ENCODE peak calls at places on chromosomes 11 and 22, in ten cellular contexts. One of them, this sample, is unnamed.

GRCh38 chr11:58575377-58576020 is at the start of gene LPXN:
- DNase-seq in foreskin fibroblast: peak; percentile 75
- DNase-seq in fibroblast of lung: peak; percentile 82
- DNase-seq in IMR-90: peak; percentile 63
- DNase-seq in astrocyte: peak; percentile 73
- DNase-seq in heart right ventricle: no peak
- DNase-seq in body of pancreas: no peak
- DNase-seq in HL-60: peak; percentile 86
- DNase-seq in right atrium auricular region: no peak
- DNase-seq in neural progenitor cell: no peak
- DNase-seq in this sample: peak; percentile 78

GRCh38 chr22:32841175-32841574 is 39.7 kb downstream of the TIMP3 start:
- DNase-seq in neural progenitor cell: no peak
- DNase-seq in right atrium auricular region: no peak
- DNase-seq in body of pancreas: no peak
- DNase-seq in heart right ventricle: no peak
- DNase-seq in foreskin fibroblast: no peak
- DNase-seq in fibroblast of lung: no peak
- DNase-seq in IMR-90: no peak
- DNase-seq in astrocyte: no peak
- DNase-seq in HL-60: no peak
- DNase-seq in this sample: no peak

GRCh38 chr11:129884581-129884980 is 10.8 kb downstream of the NFRKB start:
- DNase-seq in IMR-90: no peak
- DNase-seq in HL-60: no peak
- DNase-seq in neural progenitor cell: no peak
- DNase-seq in body of pancreas: no peak
- DNase-seq in fibroblast of lung: no peak
- DNase-seq in foreskin fibroblast: no peak
- DNase-seq in right atrium auricular region: no peak
- DNase-seq in astrocyte: no peak
- DNase-seq in heart right ventricle: no peak
- DNase-seq in this sample: no peak

GRCh38 chr11:25562417-25562816 is 769.5 kb upstream of the ANO3 start:
- DNase-seq in foreskin fibroblast: no peak
- DNase-seq in body of pancreas: no peak
- DNase-seq in fibroblast of lung: peak; percentile 1
- DNase-seq in right atrium auricular region: peak; percentile 58
- DNase-seq in astrocyte: no peak
- DNase-seq in heart right ventricle: peak; percentile 19
- DNase-seq in HL-60: no peak
- DNase-seq in IMR-90: no peak
- DNase-seq in neural progenitor cell: no peak
- DNase-seq in this sample: no peak

GRCh38 chr11:120645639-120646038 is 134.1 kb downstream of the GRIK4 start:
- DNase-seq in IMR-90: no peak
- DNase-seq in body of pancreas: no peak
- DNase-seq in fibroblast of lung: no peak
- DNase-seq in foreskin fibroblast: no peak
- DNase-seq in neural progenitor cell: peak; percentile 78
- DNase-seq in astrocyte: no peak
- DNase-seq in right atrium auricular region: no peak
- DNase-seq in heart right ventricle: no peak
- DNase-seq in HL-60: no peak
- DNase-seq in this sample: no peak

GRCh38 chr22:36017661-36018091 is 10.9 kb downstream of the RBFOX2 start:
- DNase-seq in heart right ventricle: no peak
- DNase-seq in fibroblast of lung: no peak
- DNase-seq in IMR-90: no peak
- DNase-seq in HL-60: no peak
- DNase-seq in right atrium auricular region: no peak
- DNase-seq in neural progenitor cell: no peak
- DNase-seq in foreskin fibroblast: peak; percentile 23
- DNase-seq in astrocyte: no peak
- DNase-seq in body of pancreas: no peak
- DNase-seq in this sample: no peak

GRCh38 chr11:101127348-101127698 is 2.3 kb downstream of the PGR start:
- DNase-seq in body of pancreas: peak; percentile 11
- DNase-seq in heart right ventricle: peak; percentile 11
- DNase-seq in neural progenitor cell: peak; percentile 64
- DNase-seq in right atrium auricular region: no peak
- DNase-seq in IMR-90: no peak
- DNase-seq in astrocyte: no peak
- DNase-seq in foreskin fibroblast: peak; percentile 4
- DNase-seq in fibroblast of lung: no peak
- DNase-seq in HL-60: no peak
- DNase-seq in this sample: no peak

GRCh38 chr11:127627629-127628462 is 627.3 kb upstream of the KIRREL3 start:
- DNase-seq in HL-60: no peak
- DNase-seq in body of pancreas: peak; percentile 60
- DNase-seq in right atrium auricular region: no peak
- DNase-seq in IMR-90: peak; percentile 4
- DNase-seq in heart right ventricle: no peak
- DNase-seq in foreskin fibroblast: no peak
- DNase-seq in astrocyte: peak; percentile 20
- DNase-seq in fibroblast of lung: peak; percentile 48
- DNase-seq in neural progenitor cell: no peak
- DNase-seq in this sample: no peak

GRCh38 chr11:74288161-74288560 is 23.3 kb downstream of the P4HA3 start:
- DNase-seq in fibroblast of lung: peak; percentile 98
- DNase-seq in right atrium auricular region: no peak
- DNase-seq in foreskin fibroblast: peak; percentile 94
- DNase-seq in neural progenitor cell: no peak
- DNase-seq in IMR-90: peak; percentile 99
- DNase-seq in heart right ventricle: no peak
- DNase-seq in HL-60: no peak
- DNase-seq in body of pancreas: no peak
- DNase-seq in astrocyte: peak; percentile 98
- DNase-seq in this sample: no peak

DNA sequence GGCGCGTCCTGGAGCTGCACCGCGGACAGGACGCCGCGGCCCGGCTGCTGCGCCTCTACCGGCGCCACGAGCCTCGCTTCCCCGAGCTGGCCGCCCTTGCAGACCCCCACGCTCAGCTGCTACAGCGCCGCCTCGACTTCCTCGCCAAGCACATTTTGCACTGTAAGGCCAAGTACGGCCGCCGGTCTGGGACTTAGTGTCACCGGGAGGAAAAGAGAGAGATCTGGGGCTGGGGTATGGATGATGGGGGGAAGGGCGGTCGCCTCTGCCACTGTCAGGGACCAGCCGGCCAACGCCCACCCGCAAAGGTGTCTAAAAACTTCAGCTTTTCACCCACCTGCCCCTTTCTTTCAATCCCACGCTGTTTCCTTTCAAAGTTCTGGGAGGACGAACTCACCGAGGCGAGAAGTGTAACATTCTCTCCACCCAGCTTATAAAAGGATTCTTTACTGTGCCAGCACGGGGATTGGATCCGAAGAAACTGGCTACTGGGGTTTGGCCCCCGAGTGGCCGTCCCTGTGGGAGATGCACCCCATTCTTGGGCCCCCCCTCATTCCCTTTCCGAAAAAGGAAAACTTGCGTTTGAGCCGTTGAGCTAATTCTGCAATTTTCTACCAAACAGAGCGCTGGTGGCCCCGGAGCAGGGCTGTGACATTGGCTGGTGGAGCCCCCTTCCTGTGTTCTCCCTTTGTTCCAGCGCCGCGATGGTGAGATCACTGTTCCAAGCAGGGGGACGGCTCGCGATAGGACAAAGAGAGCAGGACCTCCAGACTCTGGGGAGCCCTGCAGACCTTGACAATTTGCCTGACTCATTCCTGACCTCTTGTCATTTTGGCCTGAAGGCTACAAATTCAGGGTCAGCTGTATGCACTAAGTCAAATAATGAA is 1.7 kb downstream of the FJX1 start:
- DNase-seq in astrocyte: peak; percentile 36
- DNase-seq in right atrium auricular region: no peak
- DNase-seq in heart right ventricle: peak; percentile 34
- DNase-seq in HL-60: no peak
- DNase-seq in IMR-90: peak; percentile 45
- DNase-seq in foreskin fibroblast: peak; percentile 58
- DNase-seq in fibroblast of lung: peak; percentile 49
- DNase-seq in body of pancreas: no peak
- DNase-seq in neural progenitor cell: peak; percentile 87
- DNase-seq in this sample: no peak
- TF ChIP-seq CTCF in astrocyte: no peak
- TF ChIP-seq CTCF in right atrium auricular region: no peak
- TF ChIP-seq CTCF in heart right ventricle: no peak
- TF ChIP-seq CTCF in HL-60: no peak
- TF ChIP-seq CTCF in IMR-90: peak; percentile 5
- TF ChIP-seq CTCF in foreskin fibroblast: no peak
- TF ChIP-seq CTCF in fibroblast of lung: no peak
- TF ChIP-seq CTCF in body of pancreas: no peak
- TF ChIP-seq CTCF in neural progenitor cell: no peak
- TF ChIP-seq CTCF in this sample: no peak

GRCh38 chr11:11312738-11313137 is 40.3 kb downstream of the CSNK2A3 start:
- DNase-seq in IMR-90: no peak
- DNase-seq in right atrium auricular region: no peak
- DNase-seq in fibroblast of lung: no peak
- DNase-seq in body of pancreas: no peak
- DNase-seq in HL-60: no peak
- DNase-seq in foreskin fibroblast: no peak
- DNase-seq in neural progenitor cell: no peak
- DNase-seq in astrocyte: no peak
- DNase-seq in heart right ventricle: no peak
- DNase-seq in this sample: no peak

GRCh38 chr11:11306855-11307254 is 46.2 kb downstream of the CSNK2A3 start:
- DNase-seq in body of pancreas: no peak
- DNase-seq in foreskin fibroblast: no peak
- DNase-seq in heart right ventricle: no peak
- DNase-seq in IMR-90: peak; percentile 37
- DNase-seq in fibroblast of lung: peak; percentile 11
- DNase-seq in astrocyte: no peak
- DNase-seq in HL-60: no peak
- DNase-seq in right atrium auricular region: no peak
- DNase-seq in neural progenitor cell: no peak
- DNase-seq in this sample: no peak

GRCh38 chr11:11308249-11308648 is 44.8 kb downstream of the CSNK2A3 start:
- DNase-seq in astrocyte: no peak
- DNase-seq in heart right ventricle: no peak
- DNase-seq in right atrium auricular region: no peak
- DNase-seq in foreskin fibroblast: no peak
- DNase-seq in fibroblast of lung: no peak
- DNase-seq in HL-60: no peak
- DNase-seq in IMR-90: no peak
- DNase-seq in body of pancreas: no peak
- DNase-seq in neural progenitor cell: no peak
- DNase-seq in this sample: no peak

GRCh38 chr11:11311169-11311568 is 41.9 kb downstream of the CSNK2A3 start:
- DNase-seq in fibroblast of lung: no peak
- DNase-seq in HL-60: peak; percentile 94
- DNase-seq in heart right ventricle: no peak
- DNase-seq in body of pancreas: no peak
- DNase-seq in neural progenitor cell: no peak
- DNase-seq in astrocyte: no peak
- DNase-seq in IMR-90: no peak
- DNase-seq in right atrium auricular region: no peak
- DNase-seq in foreskin fibroblast: no peak
- DNase-seq in this sample: peak; percentile 61

GRCh38 chr11:11309906-11310305 is 43.1 kb downstream of the CSNK2A3 start:
- DNase-seq in astrocyte: no peak
- DNase-seq in foreskin fibroblast: no peak
- DNase-seq in body of pancreas: no peak
- DNase-seq in right atrium auricular region: no peak
- DNase-seq in HL-60: peak; percentile 32
- DNase-seq in neural progenitor cell: no peak
- DNase-seq in heart right ventricle: no peak
- DNase-seq in fibroblast of lung: no peak
- DNase-seq in IMR-90: no peak
- DNase-seq in this sample: no peak
- TF ChIP-seq CTCF in astrocyte: no peak
- TF ChIP-seq CTCF in foreskin fibroblast: no peak
- TF ChIP-seq CTCF in body of pancreas: no peak
- TF ChIP-seq CTCF in right atrium auricular region: no peak
- TF ChIP-seq CTCF in HL-60: no peak
- TF ChIP-seq CTCF in neural progenitor cell: no peak
- TF ChIP-seq CTCF in heart right ventricle: no peak
- TF ChIP-seq CTCF in fibroblast of lung: no peak
- TF ChIP-seq CTCF in IMR-90: no peak
- TF ChIP-seq CTCF in this sample: no peak

GRCh38 chr11:33984682-33985389 is 66.7 kb upstream of the CAPRIN1 start:
- DNase-seq in IMR-90: no peak
- DNase-seq in right atrium auricular region: no peak
- DNase-seq in fibroblast of lung: no peak
- DNase-seq in neural progenitor cell: no peak
- DNase-seq in heart right ventricle: no peak
- DNase-seq in body of pancreas: no peak
- DNase-seq in foreskin fibroblast: peak; percentile 7
- DNase-seq in astrocyte: no peak
- DNase-seq in HL-60: no peak
- DNase-seq in this sample: no peak
- TF ChIP-seq CTCF in IMR-90: peak; percentile 10
- TF ChIP-seq CTCF in right atrium auricular region: no peak
- TF ChIP-seq CTCF in fibroblast of lung: peak; percentile 15
- TF ChIP-seq CTCF in neural progenitor cell: peak; percentile 5
- TF ChIP-seq CTCF in heart right ventricle: no peak
- TF ChIP-seq CTCF in body of pancreas: no peak
- TF ChIP-seq CTCF in foreskin fibroblast: no peak
- TF ChIP-seq CTCF in astrocyte: peak; percentile 10
- TF ChIP-seq CTCF in HL-60: peak; percentile 3
- TF ChIP-seq CTCF in this sample: no peak

GRCh38 chr11:69890476-69890875 is 71.3 kb upstream of the FGF3 start:
- DNase-seq in body of pancreas: no peak
- DNase-seq in fibroblast of lung: no peak
- DNase-seq in heart right ventricle: no peak
- DNase-seq in IMR-90: no peak
- DNase-seq in foreskin fibroblast: no peak
- DNase-seq in HL-60: no peak
- DNase-seq in right atrium auricular region: no peak
- DNase-seq in neural progenitor cell: no peak
- DNase-seq in astrocyte: no peak
- DNase-seq in this sample: no peak

GRCh38 chr11:69893631-69894030 is 74.4 kb upstream of the FGF3 start:
- DNase-seq in foreskin fibroblast: no peak
- DNase-seq in fibroblast of lung: no peak
- DNase-seq in heart right ventricle: no peak
- DNase-seq in astrocyte: no peak
- DNase-seq in body of pancreas: no peak
- DNase-seq in neural progenitor cell: no peak
- DNase-seq in right atrium auricular region: no peak
- DNase-seq in IMR-90: no peak
- DNase-seq in HL-60: no peak
- DNase-seq in this sample: no peak

GRCh38 chr11:69892986-69893555 is 73.9 kb upstream of the FGF3 start:
- DNase-seq in foreskin fibroblast: no peak
- DNase-seq in astrocyte: no peak
- DNase-seq in heart right ventricle: no peak
- DNase-seq in fibroblast of lung: no peak
- DNase-seq in neural progenitor cell: no peak
- DNase-seq in HL-60: no peak
- DNase-seq in body of pancreas: no peak
- DNase-seq in right atrium auricular region: no peak
- DNase-seq in IMR-90: no peak
- DNase-seq in this sample: no peak

GRCh38 chr11:69891421-69892236 is 72.4 kb upstream of the FGF3 start:
- DNase-seq in foreskin fibroblast: no peak
- DNase-seq in fibroblast of lung: no peak
- DNase-seq in HL-60: no peak
- DNase-seq in neural progenitor cell: no peak
- DNase-seq in astrocyte: no peak
- DNase-seq in heart right ventricle: no peak
- DNase-seq in IMR-90: peak; percentile 51
- DNase-seq in right atrium auricular region: no peak
- DNase-seq in body of pancreas: no peak
- DNase-seq in this sample: no peak

GRCh38 chr11:69892237-69892985 is 73.2 kb upstream of the FGF3 start:
- DNase-seq in IMR-90: no peak
- DNase-seq in foreskin fibroblast: no peak
- DNase-seq in fibroblast of lung: no peak
- DNase-seq in neural progenitor cell: peak; percentile 65
- DNase-seq in heart right ventricle: no peak
- DNase-seq in HL-60: no peak
- DNase-seq in body of pancreas: no peak
- DNase-seq in astrocyte: no peak
- DNase-seq in right atrium auricular region: no peak
- DNase-seq in this sample: no peak
- TF ChIP-seq CTCF in IMR-90: peak; percentile 22
- TF ChIP-seq CTCF in foreskin fibroblast: no peak
- TF ChIP-seq CTCF in fibroblast of lung: peak; percentile 24
- TF ChIP-seq CTCF in neural progenitor cell: peak; percentile 53
- TF ChIP-seq CTCF in heart right ventricle: no peak
- TF ChIP-seq CTCF in HL-60: no peak
- TF ChIP-seq CTCF in body of pancreas: no peak
- TF ChIP-seq CTCF in astrocyte: peak; percentile 4
- TF ChIP-seq CTCF in right atrium auricular region: no peak
- TF ChIP-seq CTCF in this sample: no peak

This sample was measured in CD14-positive monocyte.